ENCODE peak calls at places on chromosomes 2 and 18, in four cellular contexts. One of them, this sample, is unnamed.
A peak's percentile ranks its signal among the peaks of the same experiment; 100 is the strongest.

GRCh38 chr18:28411806-28412205 is 234.9 kb upstream of the CDH2 start:
- DNase-seq in K562: no peak
- DNase-seq in HepG2: no peak
- DNase-seq in HCT116: no peak
- DNase-seq in this sample: no peak

GRCh38 chr2:28624798-28625701 is 126.6 kb upstream of the PPP1CB start:
- DNase-seq in K562: no peak
- DNase-seq in HepG2: peak; percentile 47
- DNase-seq in HCT116: no peak
- DNase-seq in this sample: no peak

GRCh38 chr2:176184749-176185148 is 3.7 kb upstream of the HOXD1 start:
- DNase-seq in K562: no peak
- DNase-seq in HepG2: no peak
- DNase-seq in HCT116: no peak
- DNase-seq in this sample: no peak

GRCh38 chr2:240344904-240345303 is 90.6 kb upstream of the GPC1 start:
- DNase-seq in K562: no peak
- DNase-seq in HepG2: no peak
- DNase-seq in HCT116: no peak
- DNase-seq in this sample: no peak

GRCh38 chr18:59639821-59640220 is 57.4 kb downstream of the CCBE1 start:
- DNase-seq in K562: no peak
- DNase-seq in HepG2: no peak
- DNase-seq in HCT116: no peak
- DNase-seq in this sample: no peak

GRCh38 chr2:6083131-6083530 is 390.9 kb downstream of the SOX11 start:
- DNase-seq in K562: no peak
- DNase-seq in HepG2: no peak
- DNase-seq in HCT116: no peak
- DNase-seq in this sample: no peak

GRCh38 chr2:219722276-219722883 is 95.0 kb downstream of the SLC4A3 start:
- DNase-seq in K562: no peak
- DNase-seq in HepG2: peak; percentile 60
- DNase-seq in HCT116: peak; percentile 54
- DNase-seq in this sample: no peak

GRCh38 chr2:71880846-71881610 is 266.6 kb downstream of the CYP26B1 start:
- DNase-seq in K562: peak; percentile 69
- DNase-seq in HepG2: peak; percentile 13
- DNase-seq in HCT116: peak; percentile 53
- DNase-seq in this sample: no peak

GRCh38 chr2:31401580-31401979 is 13.0 kb downstream of the XDH start:
- DNase-seq in K562: no peak
- DNase-seq in HepG2: no peak
- DNase-seq in HCT116: no peak
- DNase-seq in this sample: no peak

GRCh38 chr2:148933456-148933855 is 58.4 kb downstream of the KIF5C start:
- DNase-seq in K562: no peak
- DNase-seq in HepG2: no peak
- DNase-seq in HCT116: no peak
- DNase-seq in this sample: no peak

GRCh38 chr2:148936857-148937450 is 61.9 kb downstream of the KIF5C start:
- DNase-seq in K562: no peak
- DNase-seq in HepG2: no peak
- DNase-seq in HCT116: no peak
- DNase-seq in this sample: no peak

GRCh38 chr2:148935791-148936190 is 60.8 kb downstream of the KIF5C start:
- DNase-seq in K562: no peak
- DNase-seq in HepG2: no peak
- DNase-seq in HCT116: no peak
- DNase-seq in this sample: no peak

GRCh38 chr2:148944536-148944935 is 69.5 kb downstream of the KIF5C start:
- DNase-seq in K562: no peak
- DNase-seq in HepG2: no peak
- DNase-seq in HCT116: no peak
- DNase-seq in this sample: no peak

DNA sequence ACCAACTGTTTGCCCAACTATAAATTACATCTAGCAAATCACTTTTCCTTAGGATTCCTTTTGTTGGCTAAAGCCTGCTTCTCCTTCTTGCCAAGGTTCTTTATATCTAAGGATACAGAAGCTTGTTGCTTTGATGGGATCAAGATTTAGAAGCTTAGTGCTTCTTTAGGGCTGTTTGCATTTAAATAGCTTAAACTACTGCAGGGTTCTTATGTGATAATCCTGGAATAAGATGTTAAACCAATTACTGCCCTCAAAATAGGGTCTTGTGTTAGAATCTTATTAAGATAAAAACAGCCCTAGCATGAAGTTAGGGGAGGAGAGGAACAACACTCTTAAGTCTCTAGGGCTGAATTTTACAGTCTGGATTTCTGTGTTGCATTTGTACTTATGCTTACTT is 64.2 kb downstream of the KIF5C start:
- DNase-seq in K562: no peak
- DNase-seq in HepG2: no peak
- DNase-seq in HCT116: no peak
- DNase-seq in this sample: no peak
- TF ChIP-seq FOSL1 in K562: no peak
- TF ChIP-seq FOSL1 in HepG2: no peak
- TF ChIP-seq FOSL1 in HCT116: no peak
- TF ChIP-seq FOSL1 in this sample: no peak

GRCh38 chr2:25851740-25852503 is 26.4 kb downstream of the ASXL2 start:
- DNase-seq in K562: peak; percentile 70
- DNase-seq in HepG2: peak; percentile 86
- DNase-seq in HCT116: peak; percentile 41
- DNase-seq in this sample: no peak
- TF ChIP-seq FOSL1 in K562: peak; percentile 72
- TF ChIP-seq FOSL1 in HepG2: no peak
- TF ChIP-seq FOSL1 in HCT116: no peak
- TF ChIP-seq FOSL1 in this sample: no peak

DNA sequence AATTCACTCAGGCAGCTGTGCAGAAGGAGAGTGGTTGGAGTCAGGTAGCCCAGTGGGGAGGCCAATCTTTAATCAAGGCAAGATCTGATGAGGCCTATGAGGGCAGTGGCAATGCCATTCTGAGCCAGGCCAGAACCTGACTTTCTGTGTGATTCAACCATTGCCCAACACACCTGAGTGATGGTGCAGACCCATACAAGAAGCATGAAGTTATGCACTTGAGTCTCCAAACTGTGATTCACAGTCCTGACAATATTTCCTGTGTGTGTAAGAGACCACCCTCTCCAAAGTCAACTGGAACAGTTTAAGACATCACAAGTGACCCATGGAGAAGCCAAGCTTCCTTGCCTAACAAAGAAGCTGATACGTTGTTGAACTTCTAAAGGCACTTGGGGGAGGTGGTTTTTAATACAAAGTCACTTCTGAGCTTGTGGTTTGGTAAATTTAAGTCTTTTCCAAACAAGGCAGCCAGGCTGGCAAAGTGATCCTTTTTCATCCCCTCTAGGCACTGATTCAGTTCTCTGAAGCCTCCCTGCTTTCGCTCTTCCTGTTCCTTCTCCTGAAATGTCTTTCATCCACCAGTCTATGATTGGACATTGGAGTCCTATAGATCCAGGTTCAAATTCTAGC is 49.0 kb downstream of the VSNL1 start:
- DNase-seq in K562: no peak
- DNase-seq in HepG2: no peak
- DNase-seq in HCT116: no peak
- DNase-seq in this sample: peak; percentile 39
- TF ChIP-seq FOSL1 in K562: no peak
- TF ChIP-seq FOSL1 in HepG2: no peak
- TF ChIP-seq FOSL1 in HCT116: no peak
- TF ChIP-seq FOSL1 in this sample: no peak

GRCh38 chr18:10477121-10477862 is 22.9 kb downstream of the APCDD1 start:
- DNase-seq in K562: no peak
- DNase-seq in HepG2: no peak
- DNase-seq in HCT116: no peak
- DNase-seq in this sample: no peak
- TF ChIP-seq FOSL1 in K562: no peak
- TF ChIP-seq FOSL1 in HepG2: no peak
- TF ChIP-seq FOSL1 in HCT116: no peak
- TF ChIP-seq FOSL1 in this sample: no peak

GRCh38 chr2:189128961-189129360 is 50.6 kb downstream of the COL5A2 start:
- DNase-seq in K562: no peak
- DNase-seq in HepG2: no peak
- DNase-seq in HCT116: no peak
- DNase-seq in this sample: no peak
- TF ChIP-seq FOSL1 in K562: no peak
- TF ChIP-seq FOSL1 in HepG2: no peak
- TF ChIP-seq FOSL1 in HCT116: no peak
- TF ChIP-seq FOSL1 in this sample: no peak

DNA sequence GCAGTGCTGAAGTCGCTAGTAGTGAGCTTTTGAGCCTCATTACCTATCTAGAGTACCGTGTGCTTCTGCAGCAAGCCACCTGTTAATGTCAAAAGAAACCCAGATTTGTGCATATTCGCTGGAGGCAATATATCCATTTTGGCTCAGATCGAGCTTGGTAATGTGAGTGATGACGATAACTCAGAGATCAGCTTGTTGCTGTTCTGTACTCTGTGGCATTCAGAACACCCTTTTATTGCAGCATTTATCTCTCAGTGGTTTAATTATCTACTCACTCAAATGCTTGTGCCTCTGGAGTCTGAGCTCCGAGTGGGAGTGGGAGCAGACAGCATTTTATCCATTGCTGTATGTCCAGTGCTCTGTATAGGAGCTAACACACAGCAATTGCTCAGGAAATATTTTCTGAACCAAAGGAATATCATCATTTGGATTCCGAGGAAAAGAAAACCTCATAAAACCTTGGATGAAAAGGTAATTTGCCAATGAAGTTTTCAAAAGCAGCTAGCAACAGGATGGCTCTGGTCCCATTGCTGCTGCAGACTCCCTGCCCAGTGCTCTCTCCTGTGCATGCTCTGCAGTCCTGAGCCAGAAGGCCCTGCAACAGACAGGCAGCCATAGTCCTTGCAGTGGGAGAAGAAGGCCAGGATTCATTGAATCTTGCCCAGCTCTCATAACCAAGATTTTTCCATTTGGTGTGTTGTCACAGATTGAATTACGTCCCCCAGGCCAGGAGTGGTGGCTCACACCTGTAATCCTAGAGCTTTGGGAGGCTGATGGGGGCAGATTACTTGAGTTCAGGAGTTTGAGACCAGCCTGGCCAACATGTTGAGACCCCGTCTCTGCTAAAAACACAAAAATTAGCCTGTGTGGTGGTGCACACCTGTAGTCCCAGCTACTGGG is 183.8 kb downstream of the MYCN start:
- DNase-seq in K562: no peak
- DNase-seq in HepG2: no peak
- DNase-seq in HCT116: no peak
- DNase-seq in this sample: no peak
- TF ChIP-seq FOSL1 in K562: no peak
- TF ChIP-seq FOSL1 in HepG2: no peak
- TF ChIP-seq FOSL1 in HCT116: no peak
- TF ChIP-seq FOSL1 in this sample: no peak

GRCh38 chr18:63138469-63139340 is 180.9 kb downstream of the BCL2 start:
- DNase-seq in K562: peak; percentile 16
- DNase-seq in HepG2: no peak
- DNase-seq in HCT116: no peak
- DNase-seq in this sample: peak; percentile 27

GRCh38 chr18:63140038-63140450 is 179.5 kb downstream of the BCL2 start:
- DNase-seq in K562: no peak
- DNase-seq in HepG2: no peak
- DNase-seq in HCT116: no peak
- DNase-seq in this sample: no peak

GRCh38 chr18:63135101-63135500 is 184.5 kb downstream of the BCL2 start:
- DNase-seq in K562: no peak
- DNase-seq in HepG2: no peak
- DNase-seq in HCT116: no peak
- DNase-seq in this sample: no peak

GRCh38 chr18:63140997-63141776 is 178.4 kb downstream of the BCL2 start:
- DNase-seq in K562: no peak
- DNase-seq in HepG2: no peak
- DNase-seq in HCT116: no peak
- DNase-seq in this sample: no peak

DNA sequence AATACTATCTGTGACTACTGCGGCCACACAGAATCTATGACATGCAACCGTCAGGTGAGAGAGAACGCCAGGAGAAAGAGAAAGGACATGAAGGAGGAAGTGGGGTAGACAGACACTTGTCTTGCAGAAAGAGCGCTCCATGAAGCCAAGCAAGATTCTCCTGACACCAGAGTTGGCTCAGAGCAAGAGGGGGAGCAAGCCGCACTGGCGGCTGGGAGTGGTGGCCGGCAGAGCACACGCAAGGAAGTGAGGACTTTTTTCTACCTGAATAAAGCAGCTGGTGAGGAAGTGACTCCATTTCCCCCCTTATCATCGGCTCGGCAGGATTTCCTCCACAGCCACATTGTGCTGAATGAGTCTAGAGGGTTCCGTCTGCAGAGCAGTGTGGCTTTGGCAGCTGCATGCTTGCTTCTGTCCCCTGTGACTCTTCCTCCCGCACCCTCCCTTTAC is 181.5 kb downstream of the BCL2 start:
- DNase-seq in K562: no peak
- DNase-seq in HepG2: no peak
- DNase-seq in HCT116: no peak
- DNase-seq in this sample: no peak
- TF ChIP-seq FOSL1 in K562: no peak
- TF ChIP-seq FOSL1 in HepG2: no peak
- TF ChIP-seq FOSL1 in HCT116: no peak
- TF ChIP-seq FOSL1 in this sample: no peak

DNA sequence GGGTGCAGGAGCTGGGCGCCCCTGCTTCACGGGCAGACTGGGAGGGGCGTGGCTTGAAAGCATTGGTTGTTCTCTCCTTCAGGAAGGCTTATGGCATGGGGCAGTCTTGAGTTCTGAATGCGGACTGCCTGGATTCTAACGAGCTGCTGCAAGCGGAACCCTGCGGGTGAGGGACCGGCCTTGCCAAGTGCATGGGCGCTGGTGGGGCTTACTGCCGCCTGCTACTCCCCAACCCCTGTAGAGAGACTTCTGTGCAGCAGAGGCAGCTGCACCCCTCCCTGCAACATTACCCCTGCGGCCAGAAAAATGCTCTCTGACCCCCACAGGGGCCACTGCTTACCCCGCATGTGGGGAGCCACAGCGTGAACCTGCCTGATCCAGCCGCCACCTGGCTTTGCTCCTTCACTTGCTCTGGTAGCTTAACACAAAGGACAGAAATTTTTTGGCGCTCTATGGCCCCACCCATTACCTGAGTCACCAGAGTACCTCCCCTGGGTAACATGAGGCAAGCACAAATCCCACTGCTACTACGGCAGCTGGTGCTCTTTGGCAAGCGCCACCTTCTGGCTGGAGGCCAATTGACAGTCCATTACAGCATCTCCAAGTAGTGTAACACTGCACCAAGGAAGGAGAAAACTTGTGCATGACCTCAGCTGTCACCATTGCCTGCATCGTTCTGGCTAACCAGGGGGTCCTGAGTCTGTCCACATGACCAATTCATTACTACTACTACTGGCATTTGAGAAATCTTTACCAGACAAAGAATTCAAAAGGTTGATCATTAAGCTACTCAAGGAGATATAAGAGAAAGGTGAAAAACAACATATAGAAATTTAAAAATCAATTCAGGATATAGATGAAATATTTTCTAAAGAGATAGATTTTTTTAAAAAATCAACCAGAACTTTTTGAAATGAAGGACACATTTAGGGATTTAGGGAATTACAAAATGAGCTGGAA is 35.4 kb downstream of the MYL12B start:
- DNase-seq in K562: peak; percentile 75
- DNase-seq in HepG2: peak; percentile 91
- DNase-seq in HCT116: peak; percentile 94
- DNase-seq in this sample: peak; percentile 96
- TF ChIP-seq FOSL1 in K562: peak; percentile 86
- TF ChIP-seq FOSL1 in HepG2: peak; percentile 58
- TF ChIP-seq FOSL1 in HCT116: peak; percentile 76
- TF ChIP-seq FOSL1 in this sample: no peak